ENCODE peak calls at places on chromosomes 13 and 19, in five cellular contexts. One of them, this sample, is unnamed.

GRCh38 chr13:70432276-70432805 is 324.1 kb upstream of the KLHL1 start:
- DNase-seq in activated CD4-positive, alpha-beta T cell treated with anti-CD3 and anti-CD28 coated beads, Interleukin-2, amount 50 U/mL, for 24 hours: no peak
- DNase-seq in ELR: no peak
- DNase-seq in aorta: no peak
- DNase-seq in stimulated activated CD4-positive, alpha-beta T cell treated with anti-CD3 and anti-CD28 coated beads, Interleukin-1b, Interleukin-23, amount 100 ng/mL, for 4 hours: no peak
- DNase-seq in this sample: no peak

GRCh38 chr19:20182232-20182785 is 15.3 kb downstream of the ZNF486 start:
- DNase-seq in activated CD4-positive, alpha-beta T cell treated with anti-CD3 and anti-CD28 coated beads, Interleukin-2, amount 50 U/mL, for 24 hours: no peak
- DNase-seq in stimulated activated CD4-positive, alpha-beta T cell treated with anti-CD3 and anti-CD28 coated beads, Interleukin-1b, Interleukin-23, amount 100 ng/mL, for 4 hours: no peak
- DNase-seq in ELR: no peak
- DNase-seq in aorta: no peak
- DNase-seq in this sample: no peak

GRCh38 chr13:108313382-108313781 is 43.9 kb downstream of the TNFSF13B start:
- DNase-seq in activated CD4-positive, alpha-beta T cell treated with anti-CD3 and anti-CD28 coated beads, Interleukin-2, amount 50 U/mL, for 24 hours: no peak
- DNase-seq in aorta: no peak
- DNase-seq in stimulated activated CD4-positive, alpha-beta T cell treated with anti-CD3 and anti-CD28 coated beads, Interleukin-1b, Interleukin-23, amount 100 ng/mL, for 4 hours: no peak
- DNase-seq in ELR: no peak
- DNase-seq in this sample: no peak

GRCh38 chr19:35295792-35296462 is 4.0 kb downstream of the MAG start:
- DNase-seq in stimulated activated CD4-positive, alpha-beta T cell treated with anti-CD3 and anti-CD28 coated beads, Interleukin-1b, Interleukin-23, amount 100 ng/mL, for 4 hours: peak; percentile 6
- DNase-seq in aorta: no peak
- DNase-seq in ELR: no peak
- DNase-seq in activated CD4-positive, alpha-beta T cell treated with anti-CD3 and anti-CD28 coated beads, Interleukin-2, amount 50 U/mL, for 24 hours: no peak
- DNase-seq in this sample: no peak

GRCh38 chr19:9934132-9934950 is 2.0 kb downstream of the OLFM2 start:
- DNase-seq in stimulated activated CD4-positive, alpha-beta T cell treated with anti-CD3 and anti-CD28 coated beads, Interleukin-1b, Interleukin-23, amount 100 ng/mL, for 4 hours: peak; percentile 81
- DNase-seq in aorta: peak; percentile 70
- DNase-seq in ELR: peak; percentile 88
- DNase-seq in activated CD4-positive, alpha-beta T cell treated with anti-CD3 and anti-CD28 coated beads, Interleukin-2, amount 50 U/mL, for 24 hours: peak; percentile 80
- DNase-seq in this sample: peak; percentile 92

GRCh38 chr13:62482351-62482750 is 1066.7 kb upstream of the PCDH20 start:
- DNase-seq in activated CD4-positive, alpha-beta T cell treated with anti-CD3 and anti-CD28 coated beads, Interleukin-2, amount 50 U/mL, for 24 hours: no peak
- DNase-seq in ELR: peak; percentile 13
- DNase-seq in stimulated activated CD4-positive, alpha-beta T cell treated with anti-CD3 and anti-CD28 coated beads, Interleukin-1b, Interleukin-23, amount 100 ng/mL, for 4 hours: no peak
- DNase-seq in aorta: no peak
- DNase-seq in this sample: no peak

GRCh38 chr13:99970761-99971575 is 599 bp downstream of the ZIC5 start:
- DNase-seq in stimulated activated CD4-positive, alpha-beta T cell treated with anti-CD3 and anti-CD28 coated beads, Interleukin-1b, Interleukin-23, amount 100 ng/mL, for 4 hours: no peak
- DNase-seq in ELR: no peak
- DNase-seq in aorta: no peak
- DNase-seq in activated CD4-positive, alpha-beta T cell treated with anti-CD3 and anti-CD28 coated beads, Interleukin-2, amount 50 U/mL, for 24 hours: no peak
- DNase-seq in this sample: no peak

GRCh38 chr13:113880651-113881611 is 17.1 kb upstream of the GAS6 start:
- DNase-seq in stimulated activated CD4-positive, alpha-beta T cell treated with anti-CD3 and anti-CD28 coated beads, Interleukin-1b, Interleukin-23, amount 100 ng/mL, for 4 hours: no peak
- DNase-seq in aorta: no peak
- DNase-seq in ELR: no peak
- DNase-seq in activated CD4-positive, alpha-beta T cell treated with anti-CD3 and anti-CD28 coated beads, Interleukin-2, amount 50 U/mL, for 24 hours: no peak
- DNase-seq in this sample: no peak

This sample was measured in glutamatergic neuron.